ENCODE peak calls at places on chromosomes 4 and X, in seven cellular contexts. A is coronary artery; I is transverse colon; D is GM23338; Y is colonic mucosa; E is CD8-positive, alpha-beta memory T cell; C is caudate nucleus. Q is an unnamed sample.

GRCh38 chrX:139892512-139892911 is 40.3 kb downstream of the ATP11C start:
- DNase-seq in E (no peak), D (no peak), Y (no peak), C (no peak), A (no peak), I (no peak), Q (no peak)

GRCh38 chr4:77938560-77938959 is 75.9 kb downstream of the MRPL1 start:
- DNase-seq in D (peak), A (no peak), E (no peak), Y (no peak), I (no peak), C (no peak), Q (no peak)

GRCh38 chrX:2500681-2501151 is at the start of the genes DHRSX and ZBED1:
- DNase-seq in I (peak), Y (peak), A (peak), C (no peak), D (no peak), E (peak), Q (no peak)

GRCh38 chrX:124211312-124211942 is 121.0 kb upstream of the TEX13D start:
- DNase-seq in A (no peak), Y (no peak), I (no peak), C (no peak), D (peak), E (no peak), Q (no peak)

GRCh38 chr4:90074322-90074886 is 52.8 kb upstream of the CCSER1 start:
- DNase-seq in Y (no peak), I (no peak), E (no peak), A (no peak), C (no peak), D (peak), Q (no peak)

GRCh38 chr4:53450773-53451172 is 73.3 kb downstream of the FIP1L1 start:
- DNase-seq in I (no peak), D (peak), E (no peak), A (no peak), Y (no peak), C (no peak), Q (no peak)

GRCh38 chr4:186258216-186258811 is 7.7 kb upstream of the F11 start:
- DNase-seq in D (no peak), I (no peak), C (no peak), Y (no peak), A (no peak), E (no peak), Q (no peak)

GRCh38 chr4:3336389-3337356 is 43.9 kb downstream of the RGS12 start:
- DNase-seq in E (no peak), I (no peak), A (no peak), D (no peak), C (no peak), Y (no peak), Q (peak)

GRCh38 chrX:39519213-39519544 is 578.6 kb downstream of the BCOR start:
- DNase-seq in Y (no peak), C (no peak), E (no peak), D (no peak), A (no peak), I (no peak), Q (no peak)

GRCh38 chrX:39513836-39514235 is 583.9 kb downstream of the BCOR start:
- DNase-seq in E (no peak), C (no peak), A (no peak), D (no peak), Y (no peak), I (no peak), Q (no peak)

GRCh38 chrX:39518451-39519212 is 579.1 kb downstream of the BCOR start:
- DNase-seq in C (peak), E (no peak), D (no peak), Y (no peak), A (no peak), I (no peak), Q (no peak)

GRCh38 chrX:39519566-39520301 is 578.0 kb downstream of the BCOR start:
- DNase-seq in D (no peak), E (no peak), I (no peak), Y (no peak), C (no peak), A (no peak), Q (no peak)

DNA sequence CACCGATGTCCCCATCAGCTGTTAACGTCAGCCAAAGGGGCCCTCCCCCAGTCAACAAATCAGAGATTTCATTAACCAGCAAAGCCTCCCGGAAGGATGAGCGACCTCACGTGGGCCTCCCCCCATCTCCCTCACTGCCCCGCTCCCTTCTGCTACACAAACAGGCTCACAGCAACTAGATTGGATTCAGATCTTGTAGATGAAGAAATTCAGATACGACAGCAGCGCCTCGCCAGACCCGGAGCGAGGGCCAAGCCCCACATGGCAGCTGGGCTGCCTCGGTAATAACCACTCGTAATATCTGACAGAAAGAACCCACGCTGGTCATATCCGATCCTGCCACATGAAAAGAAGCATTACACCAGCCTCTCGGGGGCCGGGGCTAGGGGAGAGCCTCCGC is 581.4 kb downstream of the BCOR start:
- DNase-seq in Y (no peak), A (no peak), I (no peak), D (no peak), E (no peak), C (no peak), Q (no peak)
- H3K27ac ChIP-seq in Y (no peak), A (no peak), I (no peak), D (no peak), E (no peak), C (no peak), Q (no peak)

DNA sequence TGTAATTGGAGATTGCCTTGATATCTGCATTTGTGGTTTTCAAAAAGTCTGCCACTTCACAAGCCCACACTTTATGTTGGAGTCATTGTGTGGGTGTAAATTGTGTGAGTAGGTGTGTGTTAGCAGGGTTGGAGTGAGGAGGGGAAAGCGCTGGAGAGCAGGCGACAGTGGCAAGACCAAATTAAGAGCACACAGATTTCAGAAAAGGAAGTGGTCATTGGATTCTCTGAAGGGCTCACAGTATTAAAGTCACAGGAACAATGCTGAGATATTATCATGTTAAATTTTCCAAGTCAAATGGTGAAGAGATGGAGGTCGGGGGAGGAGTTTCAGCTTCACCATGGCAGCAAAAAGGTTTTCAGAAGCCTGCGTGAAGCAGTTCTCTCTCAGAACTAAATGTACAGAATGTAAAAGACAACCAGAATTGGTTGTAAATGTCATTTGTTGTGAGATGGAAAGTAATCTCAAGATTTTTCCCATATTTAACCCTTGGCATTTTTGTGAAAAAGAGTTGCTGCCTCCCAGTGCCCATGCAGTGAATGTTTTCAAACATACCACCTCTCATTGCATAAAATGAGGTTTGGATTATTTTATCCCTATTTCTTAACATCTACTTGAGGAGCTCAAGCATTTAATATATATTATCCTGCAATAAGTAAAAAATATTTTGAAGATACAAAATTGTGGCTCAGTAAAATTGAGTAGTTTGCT is 265.9 kb downstream of the ZNF674 start:
- DNase-seq in I (no peak), C (peak), Y (no peak), E (no peak), D (peak), A (no peak), Q (no peak)
- H3K27ac ChIP-seq in I (no peak), C (peak), Y (no peak), E (no peak), D (peak), A (no peak), Q (no peak)

DNA sequence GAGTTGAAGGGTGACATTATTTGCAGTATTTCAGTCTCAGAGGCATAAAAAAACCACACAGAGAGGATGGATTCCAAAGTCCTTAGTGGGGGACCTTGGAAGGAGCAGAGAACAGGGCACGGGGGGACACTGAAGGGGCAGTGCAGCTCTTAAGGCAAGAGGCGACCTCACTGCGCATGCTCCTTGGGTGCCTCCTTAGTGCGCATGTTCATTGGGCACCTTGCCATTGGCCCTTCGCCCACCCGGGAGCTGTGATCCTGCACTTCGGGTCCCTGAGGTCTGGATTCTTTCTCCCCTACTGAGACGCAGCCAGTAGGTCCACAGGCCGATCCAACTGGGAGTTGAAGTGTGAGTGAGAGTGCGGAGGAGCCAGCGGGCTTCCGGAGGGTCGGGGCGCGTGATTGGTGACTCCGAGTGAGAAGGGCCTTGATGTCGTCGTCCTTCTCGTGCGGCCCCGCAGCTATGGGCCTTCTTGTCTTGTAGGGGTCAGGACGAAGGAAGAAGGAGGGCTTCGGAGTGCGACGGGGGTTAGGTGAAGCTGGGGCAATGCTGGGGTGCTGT is at the start of gene XAGE5:
- DNase-seq in Y (no peak), E (no peak), A (no peak), C (no peak), I (no peak), D (no peak), Q (no peak)
- H3K27ac ChIP-seq in Y (no peak), E (no peak), A (no peak), C (no peak), I (no peak), D (no peak), Q (no peak)

GRCh38 chrX:153449306-153450113 is 3.7 kb upstream of the TREX2 start:
- DNase-seq in Y (no peak), A (no peak), C (no peak), D (no peak), E (no peak), I (no peak), Q (no peak)
- H3K27ac ChIP-seq in Y (no peak), A (no peak), C (no peak), D (no peak), E (no peak), I (no peak), Q (no peak)